ENCODE peak calls at places on chromosomes 7 and 10, in seven cellular contexts. O, Y, S, C, G, V and P are unnamed samples.

GRCh38 chr7:45978010-45978681 is 57.1 kb upstream of the IGFBP3 start:
- DNase-seq in O (peak; percentile 95), Y (peak; percentile 14), S (peak; percentile 94), C (no peak), G (peak; percentile 14), V (no peak), P (no peak)

GRCh38 chr10:112650588-112651030 is 203.6 kb downstream of the VTI1A start:
- DNase-seq in O (peak; percentile 8), Y (no peak), S (no peak), C (no peak), G (no peak), V (no peak), P (no peak)

GRCh38 chr7:87735360-87735759 is 107.2 kb downstream of the RUNDC3B start:
- DNase-seq in O (peak; percentile 3), Y (no peak), S (no peak), C (no peak), G (no peak), V (no peak), P (no peak)

GRCh38 chr10:110008518-110009339 is 945 bp downstream of the ADD3 start:
- DNase-seq in O (peak; percentile 37), Y (no peak), S (peak; percentile 44), C (peak; percentile 35), G (peak; percentile 21), V (peak; percentile 28), P (peak; percentile 38)

GRCh38 chr10:45428611-45429510 is 54.8 kb downstream of the ALOX5 start:
- DNase-seq in O (no peak), Y (no peak), S (no peak), C (peak; percentile 8), G (no peak), V (no peak), P (no peak)

GRCh38 chr7:26188291-26188999 is 12.1 kb downstream of the HNRNPA2B1 start:
- DNase-seq in O (no peak), Y (no peak), S (no peak), C (no peak), G (no peak), V (no peak), P (no peak)

GRCh38 chr7:2175091-2175490 is 57.7 kb downstream of the MAD1L1 start:
- DNase-seq in O (no peak), Y (no peak), S (peak; percentile 25), C (no peak), G (no peak), V (no peak), P (no peak)

GRCh38 chr10:129405389-129405788 is 61.7 kb upstream of the MGMT start:
- DNase-seq in O (no peak), Y (no peak), S (no peak), C (no peak), G (no peak), V (no peak), P (no peak)

GRCh38 chr7:70380315-70381027 is 751.5 kb upstream of the GALNT17 start:
- DNase-seq in O (no peak), Y (no peak), S (no peak), C (no peak), G (no peak), V (no peak), P (no peak)

GRCh38 chr10:133139561-133140065 is 20.4 kb upstream of the KNDC1 start:
- DNase-seq in O (no peak), Y (no peak), S (no peak), C (no peak), G (peak; percentile 37), V (no peak), P (no peak)

GRCh38 chr7:93117327-93117726 is 452 bp downstream of the SAMD9 start:
- DNase-seq in O (no peak), Y (no peak), S (peak; percentile 4), C (no peak), G (no peak), V (no peak), P (no peak)

GRCh38 chr10:34742456-34742855 is 72.6 kb downstream of the PARD3 start:
- DNase-seq in O (no peak), Y (no peak), S (no peak), C (no peak), G (no peak), V (no peak), P (no peak)

GRCh38 chr10:69758310-69758728 is 43.4 kb upstream of the COL13A1 start:
- DNase-seq in O (no peak), Y (no peak), S (no peak), C (no peak), G (no peak), V (no peak), P (no peak)

GRCh38 chr10:122514045-122514840 is 46.3 kb upstream of the DMBT1 start:
- DNase-seq in O (no peak), Y (no peak), S (no peak), C (no peak), G (no peak), V (no peak), P (no peak)

GRCh38 chr10:101295266-101295665 is 58.7 kb upstream of the BTRC start:
- DNase-seq in O (no peak), Y (no peak), S (no peak), C (no peak), G (no peak), V (no peak), P (no peak)

GRCh38 chr10:314381-314780 is 179.1 kb downstream of the ZMYND11 start:
- DNase-seq in O (no peak), Y (no peak), S (no peak), C (no peak), G (no peak), V (no peak), P (no peak)

GRCh38 chr10:80670774-80671173 is 133.1 kb downstream of the SH2D4B start:
- DNase-seq in O (no peak), Y (no peak), S (no peak), C (no peak), G (no peak), V (no peak), P (no peak)

GRCh38 chr10:49614242-49615198 is 683 bp downstream of the CHAT start:
- DNase-seq in O (no peak), Y (no peak), S (no peak), C (no peak), G (peak; percentile 27), V (no peak), P (no peak)

GRCh38 chr7:151310578-151310977 is 31.0 kb upstream of the NUB1 start:
- DNase-seq in O (no peak), Y (no peak), S (no peak), C (no peak), G (no peak), V (no peak), P (no peak)

GRCh38 chr7:4730971-4731370 is 44.5 kb upstream of the AP5Z1 start:
- DNase-seq in O (no peak), Y (no peak), S (no peak), C (no peak), G (no peak), V (no peak), P (no peak)

GRCh38 chr7:151793531-151793935 is 83.4 kb downstream of the PRKAG2 start:
- DNase-seq in O (no peak), Y (no peak), S (no peak), C (no peak), G (no peak), V (no peak), P (no peak)

GRCh38 chr7:40945788-40946187 is 757.1 kb downstream of the INHBA start:
- DNase-seq in O (no peak), Y (no peak), S (no peak), C (no peak), G (no peak), V (no peak), P (no peak)

GRCh38 chr7:116215550-116215949 is 5.2 kb downstream of the TES start:
- DNase-seq in O (no peak), Y (no peak), S (no peak), C (no peak), G (no peak), V (no peak), P (no peak)

GRCh38 chr10:12531305-12531738 is 182.0 kb downstream of the CAMK1D start:
- DNase-seq in O (no peak), Y (no peak), S (no peak), C (no peak), G (no peak), V (no peak), P (no peak)

GRCh38 chr7:117816727-117817126 is 56.5 kb downstream of the CTTNBP2 start:
- DNase-seq in O (no peak), Y (no peak), S (no peak), C (no peak), G (no peak), V (no peak), P (no peak)

GRCh38 chr7:107502797-107503196 is 32.9 kb downstream of the GPR22 start:
- DNase-seq in O (no peak), Y (no peak), S (no peak), C (no peak), G (no peak), V (no peak), P (no peak)

GRCh38 chr10:5614081-5614721 is 52.2 kb downstream of the ASB13 start:
- DNase-seq in O (no peak), Y (no peak), S (peak; percentile 40), C (no peak), G (no peak), V (no peak), P (no peak)

GRCh38 chr10:88693392-88694020 is 12.5 kb upstream of the LIPK start:
- DNase-seq in O (no peak), Y (no peak), S (no peak), C (no peak), G (peak; percentile 9), V (no peak), P (no peak)

GRCh38 chr10:68253356-68253755 is 21.4 kb upstream of the ATOH7 start:
- DNase-seq in O (no peak), Y (no peak), S (no peak), C (no peak), G (no peak), V (no peak), P (no peak)

GRCh38 chr7:34184466-34184865 is 279.1 kb downstream of the BMPER start:
- DNase-seq in O (no peak), Y (no peak), S (no peak), C (no peak), G (no peak), V (no peak), P (no peak)

GRCh38 chr10:71453186-71453585 is 56.5 kb downstream of the CDH23 start:
- DNase-seq in O (no peak), Y (no peak), S (no peak), C (no peak), G (no peak), V (no peak), P (no peak)